ENCODE peak calls at places on chromosomes 11 and 22, in seven cellular contexts. One of them, this sample, is unnamed.

GRCh38 chr22:43186272-43187170 is at the start of gene TTLL12:
- DNase-seq in foreskin fibroblast: peak
- DNase-seq in DND-41: peak
- DNase-seq in fibroblast of mammary gland: no peak
- DNase-seq in choroid plexus epithelial cell: peak
- DNase-seq in kidney epithelial cell: no peak
- DNase-seq in fibroblast of the aortic adventitia: peak
- DNase-seq in this sample: peak

GRCh38 chr22:49910229-49911155 is 7.7 kb downstream of the ALG12 start:
- DNase-seq in fibroblast of mammary gland: no peak
- DNase-seq in DND-41: no peak
- DNase-seq in fibroblast of the aortic adventitia: no peak
- DNase-seq in foreskin fibroblast: no peak
- DNase-seq in choroid plexus epithelial cell: no peak
- DNase-seq in kidney epithelial cell: no peak
- DNase-seq in this sample: no peak

GRCh38 chr11:47946682-47947575 is 33.4 kb upstream of the PTPRJ start:
- DNase-seq in choroid plexus epithelial cell: peak
- DNase-seq in fibroblast of the aortic adventitia: peak
- DNase-seq in foreskin fibroblast: peak
- DNase-seq in kidney epithelial cell: peak
- DNase-seq in fibroblast of mammary gland: peak
- DNase-seq in DND-41: no peak
- DNase-seq in this sample: peak

GRCh38 chr22:44182591-44183588 is 2.2 kb downstream of the PARVG start:
- DNase-seq in fibroblast of mammary gland: no peak
- DNase-seq in choroid plexus epithelial cell: no peak
- DNase-seq in foreskin fibroblast: no peak
- DNase-seq in kidney epithelial cell: no peak
- DNase-seq in fibroblast of the aortic adventitia: no peak
- DNase-seq in DND-41: peak
- DNase-seq in this sample: peak

GRCh38 chr11:76385903-76386302 is 4.8 kb downstream of the GVQW3 start:
- DNase-seq in DND-41: no peak
- DNase-seq in kidney epithelial cell: peak
- DNase-seq in foreskin fibroblast: peak
- DNase-seq in fibroblast of mammary gland: peak
- DNase-seq in choroid plexus epithelial cell: no peak
- DNase-seq in fibroblast of the aortic adventitia: no peak
- DNase-seq in this sample: no peak

GRCh38 chr11:71373791-71374454 is 74.3 kb downstream of the DHCR7 start:
- DNase-seq in foreskin fibroblast: no peak
- DNase-seq in fibroblast of mammary gland: no peak
- DNase-seq in fibroblast of the aortic adventitia: no peak
- DNase-seq in kidney epithelial cell: no peak
- DNase-seq in DND-41: no peak
- DNase-seq in choroid plexus epithelial cell: no peak
- DNase-seq in this sample: no peak

GRCh38 chr11:120932305-120932905 is 91.5 kb upstream of the TBCEL start:
- DNase-seq in kidney epithelial cell: no peak
- DNase-seq in fibroblast of mammary gland: no peak
- DNase-seq in fibroblast of the aortic adventitia: no peak
- DNase-seq in DND-41: no peak
- DNase-seq in foreskin fibroblast: no peak
- DNase-seq in choroid plexus epithelial cell: no peak
- DNase-seq in this sample: no peak

GRCh38 chr11:125992893-125993292 is 47.0 kb downstream of the VSIG10L2 start:
- DNase-seq in foreskin fibroblast: no peak
- DNase-seq in fibroblast of mammary gland: no peak
- DNase-seq in kidney epithelial cell: no peak
- DNase-seq in DND-41: no peak
- DNase-seq in choroid plexus epithelial cell: no peak
- DNase-seq in fibroblast of the aortic adventitia: no peak
- DNase-seq in this sample: no peak

GRCh38 chr11:63901660-63902059 is 15.3 kb downstream of the RCOR2 start:
- DNase-seq in DND-41: no peak
- DNase-seq in fibroblast of mammary gland: peak
- DNase-seq in fibroblast of the aortic adventitia: peak
- DNase-seq in kidney epithelial cell: no peak
- DNase-seq in choroid plexus epithelial cell: peak
- DNase-seq in foreskin fibroblast: peak
- DNase-seq in this sample: peak
- TF ChIP-seq CTCF in DND-41: peak
- TF ChIP-seq CTCF in fibroblast of mammary gland: peak
- TF ChIP-seq CTCF in fibroblast of the aortic adventitia: peak
- TF ChIP-seq CTCF in kidney epithelial cell: peak
- TF ChIP-seq CTCF in choroid plexus epithelial cell: peak
- TF ChIP-seq CTCF in foreskin fibroblast: peak
- TF ChIP-seq CTCF in this sample: peak

DNA sequence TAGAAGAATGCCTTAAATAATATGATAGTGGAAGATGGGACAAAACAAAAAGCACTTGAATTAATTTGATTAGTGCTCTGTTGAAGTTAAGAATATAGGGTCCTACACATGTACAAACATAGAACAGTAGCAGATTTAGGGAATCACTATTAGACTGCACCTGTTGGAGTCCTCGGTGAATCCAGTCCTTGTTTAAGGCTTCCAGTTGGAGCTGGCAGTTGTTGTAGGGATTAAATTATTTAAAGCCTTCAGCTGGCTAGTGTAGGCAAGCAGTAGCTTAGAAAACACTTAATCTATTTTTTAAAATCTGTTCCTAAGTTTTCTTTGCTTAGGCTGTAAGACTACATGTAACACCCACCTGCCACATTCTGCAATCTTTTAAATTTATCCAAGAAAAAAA is 24.5 kb upstream of the CSTF3 start:
- DNase-seq in DND-41: no peak
- DNase-seq in kidney epithelial cell: no peak
- DNase-seq in foreskin fibroblast: no peak
- DNase-seq in fibroblast of mammary gland: no peak
- DNase-seq in fibroblast of the aortic adventitia: no peak
- DNase-seq in choroid plexus epithelial cell: no peak
- DNase-seq in this sample: no peak
- TF ChIP-seq CTCF in DND-41: no peak
- TF ChIP-seq CTCF in kidney epithelial cell: no peak
- TF ChIP-seq CTCF in foreskin fibroblast: no peak
- TF ChIP-seq CTCF in fibroblast of mammary gland: no peak
- TF ChIP-seq CTCF in fibroblast of the aortic adventitia: no peak
- TF ChIP-seq CTCF in choroid plexus epithelial cell: no peak
- TF ChIP-seq CTCF in this sample: no peak

GRCh38 chr11:63557548-63557947 is 5.6 kb downstream of the PLAAT2 start:
- DNase-seq in kidney epithelial cell: no peak
- DNase-seq in choroid plexus epithelial cell: no peak
- DNase-seq in DND-41: no peak
- DNase-seq in fibroblast of mammary gland: no peak
- DNase-seq in foreskin fibroblast: no peak
- DNase-seq in fibroblast of the aortic adventitia: no peak
- DNase-seq in this sample: no peak

GRCh38 chr11:63564056-63564784 is 1.0 kb upstream of the PLAAT2 start:
- DNase-seq in fibroblast of the aortic adventitia: no peak
- DNase-seq in fibroblast of mammary gland: no peak
- DNase-seq in choroid plexus epithelial cell: no peak
- DNase-seq in DND-41: no peak
- DNase-seq in kidney epithelial cell: peak
- DNase-seq in foreskin fibroblast: no peak
- DNase-seq in this sample: peak

GRCh38 chr11:63558459-63559157 is 4.6 kb downstream of the PLAAT2 start:
- DNase-seq in fibroblast of the aortic adventitia: no peak
- DNase-seq in fibroblast of mammary gland: no peak
- DNase-seq in foreskin fibroblast: no peak
- DNase-seq in kidney epithelial cell: no peak
- DNase-seq in choroid plexus epithelial cell: no peak
- DNase-seq in DND-41: no peak
- DNase-seq in this sample: no peak

GRCh38 chr11:63563201-63564055 is at the start of gene PLAAT2:
- DNase-seq in foreskin fibroblast: no peak
- DNase-seq in kidney epithelial cell: no peak
- DNase-seq in choroid plexus epithelial cell: no peak
- DNase-seq in fibroblast of the aortic adventitia: no peak
- DNase-seq in DND-41: no peak
- DNase-seq in fibroblast of mammary gland: no peak
- DNase-seq in this sample: no peak

GRCh38 chr11:63560506-63561179 is 2.5 kb downstream of the PLAAT2 start:
- DNase-seq in fibroblast of the aortic adventitia: no peak
- DNase-seq in choroid plexus epithelial cell: no peak
- DNase-seq in foreskin fibroblast: no peak
- DNase-seq in DND-41: peak
- DNase-seq in kidney epithelial cell: no peak
- DNase-seq in fibroblast of mammary gland: no peak
- DNase-seq in this sample: no peak
- TF ChIP-seq CTCF in fibroblast of the aortic adventitia: no peak
- TF ChIP-seq CTCF in choroid plexus epithelial cell: no peak
- TF ChIP-seq CTCF in foreskin fibroblast: no peak
- TF ChIP-seq CTCF in DND-41: no peak
- TF ChIP-seq CTCF in kidney epithelial cell: no peak
- TF ChIP-seq CTCF in fibroblast of mammary gland: no peak
- TF ChIP-seq CTCF in this sample: no peak

DNA sequence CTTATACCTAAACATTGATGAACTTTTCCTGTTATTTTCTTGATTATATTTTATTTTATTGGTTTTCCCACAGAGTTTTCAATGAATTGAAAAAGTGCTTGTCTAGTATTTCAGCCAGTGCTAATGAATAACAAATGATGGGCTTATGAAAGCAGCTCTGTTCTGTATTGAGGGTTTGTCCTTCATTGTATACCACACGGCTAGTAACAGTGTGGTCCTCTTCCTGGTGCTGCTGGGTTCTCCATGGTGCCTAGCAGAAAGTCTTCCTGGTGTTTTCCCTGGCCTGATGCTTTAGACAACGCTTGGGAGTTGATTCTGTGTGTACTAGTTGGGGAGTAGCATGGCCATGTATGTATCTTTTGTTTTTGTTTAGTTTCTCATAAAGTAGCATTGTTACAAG is 89.1 kb downstream of the MTMR3 start:
- DNase-seq in foreskin fibroblast: no peak
- DNase-seq in choroid plexus epithelial cell: no peak
- DNase-seq in fibroblast of mammary gland: no peak
- DNase-seq in fibroblast of the aortic adventitia: no peak
- DNase-seq in kidney epithelial cell: no peak
- DNase-seq in DND-41: no peak
- DNase-seq in this sample: no peak
- TF ChIP-seq CTCF in foreskin fibroblast: no peak
- TF ChIP-seq CTCF in choroid plexus epithelial cell: no peak
- TF ChIP-seq CTCF in fibroblast of mammary gland: no peak
- TF ChIP-seq CTCF in fibroblast of the aortic adventitia: no peak
- TF ChIP-seq CTCF in kidney epithelial cell: no peak
- TF ChIP-seq CTCF in DND-41: no peak
- TF ChIP-seq CTCF in this sample: no peak

GRCh38 chr11:2779981-2780849 is 80.4 kb upstream of the KCNQ1OT1 start:
- DNase-seq in fibroblast of the aortic adventitia: no peak
- DNase-seq in foreskin fibroblast: no peak
- DNase-seq in kidney epithelial cell: no peak
- DNase-seq in fibroblast of mammary gland: no peak
- DNase-seq in choroid plexus epithelial cell: peak
- DNase-seq in DND-41: no peak
- DNase-seq in this sample: no peak

GRCh38 chr11:2779499-2779980 is 79.7 kb upstream of the KCNQ1OT1 start:
- DNase-seq in choroid plexus epithelial cell: no peak
- DNase-seq in foreskin fibroblast: no peak
- DNase-seq in DND-41: no peak
- DNase-seq in kidney epithelial cell: no peak
- DNase-seq in fibroblast of mammary gland: no peak
- DNase-seq in fibroblast of the aortic adventitia: no peak
- DNase-seq in this sample: no peak

GRCh38 chr11:2777871-2778629 is 78.3 kb upstream of the KCNQ1OT1 start:
- DNase-seq in DND-41: no peak
- DNase-seq in foreskin fibroblast: no peak
- DNase-seq in fibroblast of the aortic adventitia: no peak
- DNase-seq in fibroblast of mammary gland: no peak
- DNase-seq in kidney epithelial cell: no peak
- DNase-seq in choroid plexus epithelial cell: no peak
- DNase-seq in this sample: no peak

GRCh38 chr11:2777396-2777795 is 77.6 kb upstream of the KCNQ1OT1 start:
- DNase-seq in foreskin fibroblast: peak
- DNase-seq in choroid plexus epithelial cell: no peak
- DNase-seq in kidney epithelial cell: peak
- DNase-seq in fibroblast of mammary gland: no peak
- DNase-seq in DND-41: no peak
- DNase-seq in fibroblast of the aortic adventitia: peak
- DNase-seq in this sample: no peak

GRCh38 chr11:2778630-2779498 is 79.1 kb upstream of the KCNQ1OT1 start:
- DNase-seq in DND-41: no peak
- DNase-seq in fibroblast of mammary gland: no peak
- DNase-seq in foreskin fibroblast: peak
- DNase-seq in fibroblast of the aortic adventitia: peak
- DNase-seq in kidney epithelial cell: peak
- DNase-seq in choroid plexus epithelial cell: peak
- DNase-seq in this sample: no peak
- TF ChIP-seq CTCF in DND-41: no peak
- TF ChIP-seq CTCF in fibroblast of mammary gland: no peak
- TF ChIP-seq CTCF in foreskin fibroblast: no peak
- TF ChIP-seq CTCF in fibroblast of the aortic adventitia: no peak
- TF ChIP-seq CTCF in kidney epithelial cell: peak
- TF ChIP-seq CTCF in choroid plexus epithelial cell: no peak
- TF ChIP-seq CTCF in this sample: no peak

DNA sequence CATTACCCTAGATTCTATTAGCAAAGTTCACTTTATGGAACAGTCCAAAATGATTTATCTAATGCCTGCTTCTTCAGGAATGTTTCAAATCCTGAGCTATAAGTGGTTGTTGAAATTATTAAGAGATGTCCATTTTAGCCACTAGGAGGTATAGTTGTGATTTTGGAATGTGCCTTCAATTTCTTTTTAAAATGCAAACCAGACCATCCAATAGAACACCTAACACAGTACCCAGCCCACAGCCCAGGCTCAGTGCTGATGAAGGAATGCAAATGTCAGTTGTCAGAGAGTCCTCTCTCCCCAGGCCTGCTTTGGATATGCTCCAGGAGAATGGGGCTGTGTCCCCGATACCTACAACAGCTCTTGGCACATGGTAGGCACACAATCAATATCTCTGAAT is 85.8 kb upstream of the E2F8 start:
- DNase-seq in choroid plexus epithelial cell: peak
- DNase-seq in fibroblast of mammary gland: peak
- DNase-seq in DND-41: no peak
- DNase-seq in fibroblast of the aortic adventitia: peak
- DNase-seq in foreskin fibroblast: peak
- DNase-seq in kidney epithelial cell: no peak
- DNase-seq in this sample: no peak
- TF ChIP-seq CTCF in choroid plexus epithelial cell: peak
- TF ChIP-seq CTCF in fibroblast of mammary gland: peak
- TF ChIP-seq CTCF in DND-41: peak
- TF ChIP-seq CTCF in fibroblast of the aortic adventitia: peak
- TF ChIP-seq CTCF in foreskin fibroblast: peak
- TF ChIP-seq CTCF in kidney epithelial cell: no peak
- TF ChIP-seq CTCF in this sample: no peak

GRCh38 chr11:19283998-19284397 is 43.3 kb upstream of the E2F8 start:
- DNase-seq in fibroblast of the aortic adventitia: no peak
- DNase-seq in foreskin fibroblast: no peak
- DNase-seq in fibroblast of mammary gland: no peak
- DNase-seq in kidney epithelial cell: no peak
- DNase-seq in DND-41: no peak
- DNase-seq in choroid plexus epithelial cell: no peak
- DNase-seq in this sample: no peak
- TF ChIP-seq CTCF in fibroblast of the aortic adventitia: no peak
- TF ChIP-seq CTCF in foreskin fibroblast: no peak
- TF ChIP-seq CTCF in fibroblast of mammary gland: no peak
- TF ChIP-seq CTCF in kidney epithelial cell: no peak
- TF ChIP-seq CTCF in DND-41: no peak
- TF ChIP-seq CTCF in choroid plexus epithelial cell: no peak
- TF ChIP-seq CTCF in this sample: no peak